ENCODE peak calls at places on chromosomes 1 and 21, in seven cellular contexts. D, Q, U, B, L, T and O are unnamed samples. For H3K36me3, the result is how much of the 10 kb centered on the place peaks cover.

GRCh38 chr1:231420959-231421615 is 1.0 kb downstream of the EGLN1 start:
- DNase-seq in D (peak), Q (peak), U (peak), B (peak), L (peak), T (peak), O (peak)

GRCh38 chr1:56473582-56474270 is 105.6 kb downstream of the PLPP3 start:
- DNase-seq in D (no peak), Q (no peak), U (no peak), B (no peak), L (no peak), T (no peak), O (peak)

GRCh38 chr21:38646213-38646837 is 148.0 kb upstream of the ERG start:
- DNase-seq in D (no peak), Q (no peak), U (no peak), B (no peak), L (no peak), T (no peak), O (peak)

GRCh38 chr1:66539491-66539890 is 5.5 kb downstream of the SGIP1 start:
- DNase-seq in D (no peak), Q (no peak), U (no peak), B (no peak), L (no peak), T (no peak), O (no peak)

GRCh38 chr1:54681396-54681795 is 34.3 kb upstream of the TTC4 start:
- DNase-seq in D (peak), Q (no peak), U (peak), B (peak), L (no peak), T (peak), O (peak)

GRCh38 chr1:183812686-183813569 is 8.0 kb downstream of the RGL1 start:
- DNase-seq in D (peak), Q (no peak), U (peak), B (no peak), L (no peak), T (no peak), O (peak)

GRCh38 chr1:210792703-210793102 is 341.2 kb downstream of the KCNH1 start:
- DNase-seq in D (peak), Q (peak), U (no peak), B (no peak), L (no peak), T (peak), O (peak)

GRCh38 chr21:42071146-42071737 is at the start of gene UMODL1:
- DNase-seq in D (no peak), Q (no peak), U (no peak), B (no peak), L (no peak), T (no peak), O (no peak)

GRCh38 chr1:34865981-34866761 is 6.6 kb upstream of the SMIM12 start:
- DNase-seq in D (peak), Q (peak), U (peak), B (peak), L (peak), T (no peak), O (peak)

GRCh38 chr1:236141447-236142357 is 637 bp upstream of the GPR137B start:
- DNase-seq in D (peak), Q (no peak), U (peak), B (no peak), L (peak), T (no peak), O (peak)

GRCh38 chr1:209094384-209094783 is 489.1 kb upstream of the CAMK1G start:
- DNase-seq in D (no peak), Q (no peak), U (no peak), B (peak), L (no peak), T (no peak), O (no peak)

GRCh38 chr1:170581041-170581440 is 49.1 kb downstream of the GORAB start:
- DNase-seq in D (no peak), Q (no peak), U (no peak), B (peak), L (no peak), T (no peak), O (no peak)

GRCh38 chr1:195744256-195744655 is 864.0 kb downstream of the KCNT2 start:
- DNase-seq in D (no peak), Q (no peak), U (no peak), B (no peak), L (no peak), T (no peak), O (no peak)

GRCh38 chr1:212205006-212205405 is 80.2 kb upstream of the PPP2R5A start:
- DNase-seq in D (no peak), Q (no peak), U (peak), B (no peak), L (no peak), T (no peak), O (no peak)

GRCh38 chr21:41817228-41817627 is 50.4 kb upstream of the RIPK4 start:
- DNase-seq in D (peak), Q (peak), U (peak), B (peak), L (peak), T (peak), O (peak)

GRCh38 chr1:50346621-50347020 is 76.6 kb downstream of the DMRTA2 start:
- DNase-seq in D (no peak), Q (no peak), U (no peak), B (no peak), L (no peak), T (no peak), O (no peak)

GRCh38 chr1:56374026-56374974 is 205.1 kb downstream of the PLPP3 start:
- DNase-seq in D (peak), Q (no peak), U (no peak), B (no peak), L (no peak), T (peak), O (peak)

GRCh38 chr1:1328254-1328653 is 2.8 kb upstream of the TAS1R3 start:
- DNase-seq in D (no peak), Q (no peak), U (no peak), B (peak), L (no peak), T (no peak), O (no peak)

GRCh38 chr1:5903680-5904079 is 88.5 kb downstream of the NPHP4 start:
- DNase-seq in D (no peak), Q (no peak), U (no peak), B (no peak), L (no peak), T (no peak), O (no peak)

GRCh38 chr1:78003882-78004718 is 639 bp upstream of the DNAJB4 start:
- DNase-seq in D (peak), Q (peak), U (peak), B (peak), L (peak), T (peak), O (peak)

DNA sequence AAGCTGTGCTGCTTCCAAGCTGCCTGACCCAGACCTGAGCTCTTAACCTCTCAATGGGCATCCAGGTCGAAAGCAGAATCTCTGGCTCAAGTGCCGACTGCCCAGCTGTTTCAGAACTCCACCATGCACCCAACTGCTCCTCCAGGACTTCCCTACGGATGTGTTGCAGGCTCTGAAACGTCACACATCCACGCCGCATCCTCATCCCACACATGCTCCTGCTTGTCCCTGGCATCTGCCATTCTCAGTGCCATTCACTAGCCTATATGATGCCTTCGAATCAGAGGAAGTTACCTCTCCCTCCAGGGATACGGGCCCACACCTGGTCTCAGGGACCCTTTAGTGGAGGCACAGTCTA is 11.2 kb downstream of the PDZK1IP1 start:
- DNase-seq in D (no peak), Q (no peak), U (no peak), B (no peak), L (no peak), T (no peak), O (no peak)
- H3K4me3 ChIP-seq in D (no peak), Q (peak), U (peak), B (peak), L (peak), T (peak), O (peak)

GRCh38 chr21:35044770-35045538 is 4.1 kb downstream of the RUNX1 start:
- DNase-seq in D (no peak), Q (no peak), U (no peak), B (no peak), L (no peak), T (no peak), O (no peak)
- H3K4me2 ChIP-seq in D (no peak), Q (no peak), U (no peak), B (peak), L (no peak), T (peak), O (no peak)

GRCh38 chr1:246978281-246978680 is 29.6 kb downstream of the ZNF695 start:
- DNase-seq in D (no peak), Q (no peak), U (no peak), B (no peak), L (no peak), T (no peak), O (no peak)
- H3K36me3 ChIP-seq in D (under half), Q (under half), U (under half), B (under half), L (half or more), T (under half), O (under half)

GRCh38 chr1:162629651-162630050 is 2.6 kb upstream of the DDR2 start:
- DNase-seq in D (no peak), Q (no peak), U (no peak), B (no peak), L (no peak), T (no peak), O (peak)
- H3K4me3 ChIP-seq in D (no peak), Q (no peak), U (no peak), B (no peak), L (no peak), T (no peak), O (peak)

GRCh38 chr1:38815903-38816627 is 43.5 kb downstream of the RRAGC start:
- DNase-seq in D (no peak), Q (peak), U (no peak), B (no peak), L (no peak), T (no peak), O (peak)
- H3K4me2 ChIP-seq in D (no peak), Q (peak), U (no peak), B (no peak), L (no peak), T (no peak), O (no peak)

DNA sequence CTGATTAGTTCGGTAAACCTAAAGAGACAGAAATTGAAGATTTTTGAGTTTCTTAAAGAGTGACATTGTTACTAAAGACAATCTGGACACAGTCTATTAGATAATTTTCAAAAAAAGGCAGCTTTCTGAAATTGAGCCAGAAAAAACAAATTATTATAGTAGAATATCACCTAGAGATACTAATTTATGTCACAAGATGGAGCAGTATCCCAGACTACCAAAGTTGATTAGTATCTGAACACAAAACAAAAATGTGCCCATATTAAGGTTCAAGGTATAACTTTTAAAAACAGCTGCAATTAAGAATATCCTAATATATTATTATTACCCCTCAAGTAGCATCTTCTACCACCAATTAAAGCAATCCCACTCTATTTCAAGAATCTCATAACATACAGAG is 40.5 kb upstream of the SYT2 start:
- DNase-seq in D (no peak), Q (no peak), U (no peak), B (no peak), L (no peak), T (no peak), O (peak)
- H3K36me3 ChIP-seq in D (under half), Q (half or more), U (half or more), B (under half), L (half or more), T (under half), O (half or more)

GRCh38 chr1:52925571-52926005 is 1.5 kb upstream of the SCP2 start:
- DNase-seq in D (no peak), Q (no peak), U (no peak), B (no peak), L (no peak), T (no peak), O (no peak)
- H3K4me3 ChIP-seq in D (no peak), Q (no peak), U (no peak), B (no peak), L (no peak), T (no peak), O (no peak)